ENCODE peak calls at places on chromosomes 12 and 14, in four cellular contexts. W is K562, E is HepG2, P is GM12878. D is an unnamed sample.

GRCh38 chr12:49342066-49342913 is 4.4 kb upstream of the DNAJC22 start:
- DNase-seq in E (peak; percentile 86), W (peak; percentile 94), P (no peak), D (peak; percentile 98)

GRCh38 chr12:83389237-83389996 is 702.7 kb downstream of the TMTC2 start:
- DNase-seq in E (no peak), P (no peak), W (no peak), D (peak; percentile 80)

GRCh38 chr14:69259531-69260245 is at the start of gene GALNT16:
- DNase-seq in W (peak; percentile 47), E (no peak), P (no peak), D (peak; percentile 69)

GRCh38 chr14:33949051-33950037 is 1.5 kb downstream of the EGLN3 start:
- DNase-seq in P (no peak), E (no peak), W (peak; percentile 17), D (peak; percentile 51)

GRCh38 chr12:68012712-68013111 is 23.5 kb downstream of the IFNG-AS1 start:
- DNase-seq in W (no peak), E (no peak), P (peak; percentile 33), D (no peak)

GRCh38 chr12:115383668-115384067 is 699.7 kb upstream of the TBX3 start:
- DNase-seq in P (no peak), W (no peak), E (no peak), D (no peak)

GRCh38 chr14:74552623-74553022 is 59.1 kb downstream of the ISCA2 start:
- DNase-seq in P (no peak), E (no peak), W (no peak), D (no peak)

GRCh38 chr12:71746983-71747611 is 7.6 kb upstream of the RAB21 start:
- DNase-seq in E (peak; percentile 66), W (peak; percentile 28), P (peak; percentile 45), D (peak; percentile 79)

GRCh38 chr12:109744991-109745942 is 31.6 kb downstream of the FAM222A start:
- DNase-seq in P (no peak), W (no peak), E (no peak), D (no peak)

GRCh38 chr12:68406134-68406576 is 74.0 kb upstream of the MDM1 start:
- DNase-seq in P (no peak), E (peak; percentile 10), W (peak; percentile 12), D (peak; percentile 52)

GRCh38 chr14:60346706-60347105 is 97.7 kb downstream of the PPM1A start:
- DNase-seq in E (no peak), W (no peak), P (no peak), D (no peak)

GRCh38 chr14:102688290-102688689 is 89.0 kb upstream of the TRAF3 start:
- DNase-seq in P (no peak), W (no peak), E (no peak), D (no peak)

GRCh38 chr12:126384029-126384564 is 1318.9 kb downstream of the AACS start:
- DNase-seq in E (no peak), P (no peak), W (no peak), D (no peak)

GRCh38 chr14:23681337-23681736 is 45.2 kb downstream of the DHRS2 start:
- DNase-seq in W (no peak), E (no peak), P (no peak), D (no peak)

GRCh38 chr14:50828738-50829471 is 2.1 kb downstream of the NIN start:
- DNase-seq in P (no peak), W (no peak), E (no peak), D (no peak)

GRCh38 chr12:53051058-53051880 is 1.4 kb downstream of the TNS2 start:
- DNase-seq in P (no peak), W (no peak), E (peak; percentile 82), D (no peak)

GRCh38 chr12:89856431-89856830 is 147.8 kb upstream of the ATP2B1 start:
- DNase-seq in P (peak; percentile 85), E (no peak), W (no peak), D (no peak)

GRCh38 chr12:53696285-53696654 is 20.4 kb upstream of the ATP5MC2 start:
- DNase-seq in E (peak; percentile 82), P (peak; percentile 25), W (peak; percentile 59), D (peak; percentile 98)

DNA sequence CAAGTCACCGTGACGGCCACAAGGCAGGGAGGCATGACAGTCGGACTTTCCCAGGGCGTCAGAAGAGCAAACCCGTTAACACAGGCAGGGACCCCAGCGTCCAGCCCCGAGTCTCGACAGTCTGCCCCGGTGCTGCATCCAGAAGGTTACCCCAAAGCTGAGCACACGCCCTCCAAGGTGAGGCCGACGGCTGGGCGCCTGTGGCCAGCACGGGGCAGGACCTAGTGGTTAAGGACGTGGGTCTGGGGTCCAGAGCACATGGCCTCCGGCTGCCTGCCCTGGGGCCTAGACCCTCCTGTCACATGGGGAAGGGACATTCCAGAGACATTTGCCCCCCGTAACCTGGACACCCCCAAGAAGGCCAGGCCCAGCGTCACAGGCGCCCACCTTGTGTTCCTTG is 29.7 kb upstream of the BTBD6 start:
- DNase-seq in E (no peak), P (no peak), W (no peak), D (no peak)
- TF ChIP-seq CREB1 in E (no peak), P (no peak), W (no peak), D (no peak)

GRCh38 chr12:10169094-10169493 is 2.8 kb downstream of the OLR1 start:
- DNase-seq in P (no peak), W (no peak), E (no peak), D (no peak)
- TF ChIP-seq JUNB in P (no peak), W (no peak), E (no peak), D (no peak)

DNA sequence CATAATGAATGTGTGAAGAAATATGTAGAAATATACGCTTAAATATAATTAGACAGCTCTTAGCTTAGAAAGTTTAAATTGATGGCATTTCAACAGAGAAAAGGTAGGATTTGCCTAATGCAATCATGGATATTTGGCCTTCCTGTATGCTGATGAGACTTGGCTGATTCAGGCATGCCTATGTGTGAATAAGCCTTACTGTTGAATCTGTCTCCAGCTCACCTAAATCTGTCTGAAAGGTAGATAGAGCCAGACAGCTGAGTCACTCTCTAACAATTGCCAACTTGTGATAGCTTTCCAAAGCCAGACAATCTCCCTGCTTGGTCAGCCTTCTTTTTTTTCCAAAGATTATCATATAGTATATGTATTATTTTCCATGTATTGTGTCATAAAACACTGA is 92.8 kb upstream of the FLRT2 start:
- DNase-seq in P (no peak), E (peak; percentile 24), W (no peak), D (no peak)
- H3K27ac ChIP-seq in P (no peak overlapping the region), E (no peak overlapping the region), W (no peak overlapping the region), D (no peak overlapping the region)

GRCh38 chr12:12384601-12385321 is 27.9 kb downstream of the BORCS5 start:
- DNase-seq in W (peak; percentile 20), E (peak; percentile 88), P (no peak), D (peak; percentile 60)
- TF ChIP-seq CREB1 in W (no peak), E (no peak), P (no peak), D (no peak)

DNA sequence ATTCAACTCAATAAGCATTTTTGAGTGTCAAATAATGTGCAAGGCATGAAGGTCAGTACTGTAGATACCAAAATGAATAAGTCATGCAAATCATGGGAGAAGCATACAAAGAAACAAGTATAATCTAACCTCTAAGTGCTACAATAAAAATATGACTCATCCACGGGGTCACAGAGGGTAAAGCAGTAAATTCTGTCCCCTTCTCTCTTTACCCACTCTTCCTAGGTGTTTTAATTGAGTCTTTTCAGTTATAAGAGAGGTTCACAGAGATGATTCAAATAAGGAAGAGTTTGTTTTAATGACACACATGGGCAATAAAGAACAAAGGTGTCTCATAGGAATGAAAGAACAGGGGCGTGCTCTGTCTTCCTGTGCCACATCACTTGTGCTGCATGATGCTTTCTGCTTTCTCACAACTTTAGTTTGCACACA is 71.5 kb upstream of the DAAM1 start:
- DNase-seq in P (peak; percentile 44), E (no peak), W (no peak), D (no peak)
- TF ChIP-seq JUNB in P (peak; percentile 65), E (no peak), W (no peak), D (no peak)

DNA sequence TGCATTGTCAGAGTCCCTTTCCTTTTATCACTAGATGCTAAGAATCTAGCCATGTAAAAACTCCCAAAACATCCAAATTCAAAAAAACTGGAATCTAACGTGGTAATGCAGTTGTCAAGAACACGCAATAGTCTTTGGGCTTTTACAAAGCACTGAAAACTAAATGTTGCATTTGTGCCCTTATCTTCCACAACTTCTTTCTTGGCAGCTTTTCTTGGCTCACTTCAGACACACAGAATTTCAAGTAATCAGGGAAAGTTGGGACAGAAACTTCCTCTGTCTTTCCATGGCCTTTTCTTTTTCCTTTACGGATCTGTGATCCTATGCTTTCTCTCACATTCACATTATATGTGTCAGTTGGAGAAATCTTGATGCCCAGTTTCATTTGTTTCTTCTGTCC is 136.0 kb downstream of the CRADD start:
- DNase-seq in E (no peak), W (no peak), P (no peak), D (no peak)
- H3K27ac ChIP-seq in E (no peak overlapping the region), W (no peak overlapping the region), P (no peak overlapping the region), D (no peak overlapping the region)

GRCh38 chr12:16019131-16019530 is 108.0 kb downstream of the DERA start:
- DNase-seq in E (no peak), P (no peak), W (no peak), D (no peak)
- TF ChIP-seq CREB1 in E (no peak), P (no peak), W (no peak), D (no peak)

DNA sequence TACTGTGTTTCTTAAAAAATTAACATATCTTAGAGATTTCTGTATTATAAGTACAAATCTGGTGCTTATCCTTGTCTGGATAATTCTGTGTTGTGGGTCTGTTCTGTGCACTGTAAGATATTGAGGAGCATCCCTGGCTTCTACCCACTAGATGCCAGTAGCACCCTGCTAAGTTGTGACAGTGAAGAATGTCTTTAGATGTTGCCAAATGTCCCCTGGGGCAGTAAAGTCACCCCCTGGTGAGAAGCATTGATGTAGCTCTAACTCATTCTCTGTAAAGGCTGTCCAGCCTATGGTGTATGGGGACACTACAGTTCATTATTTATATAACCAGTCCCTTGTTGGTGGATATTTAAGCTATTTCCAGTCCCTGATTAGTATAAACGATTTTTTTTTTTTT is 31.4 kb downstream of the MAP1LC3B2 start:
- DNase-seq in E (peak; percentile 15), W (no peak), P (no peak), D (no peak)
- TF ChIP-seq JUNB in E (no peak), W (no peak), P (no peak), D (no peak)

D was measured in GM23338.